ENCODE peak calls at places on chromosomes 16 and 17, in seven cellular contexts. Y is heart left ventricle, D is sigmoid colon, Z is mammary epithelial cell, W is gastrocnemius medialis, F is A549, K is right atrium auricular region. O is an unnamed sample.

GRCh38 chr16:2482181-2483107 is 7.5 kb downstream of the TBC1D24 start:
- DNase-seq in Y (peak; percentile 69), D (peak; percentile 93), Z (peak; percentile 43), W (peak; percentile 53), F (no peak), K (peak; percentile 69), O (peak; percentile 55)

GRCh38 chr17:20315321-20315720 is 152.0 kb downstream of the LGALS9B start:
- DNase-seq in Y (no peak), D (no peak), Z (no peak), W (no peak), F (no peak), K (no peak), O (no peak)

GRCh38 chr16:49548571-49548970 is 175.0 kb downstream of the C16orf78 start:
- DNase-seq in Y (no peak), D (no peak), Z (no peak), W (no peak), F (no peak), K (no peak), O (no peak)

GRCh38 chr17:2689411-2690164 is 22.0 kb downstream of the CLUH start:
- DNase-seq in Y (peak; percentile 59), D (peak; percentile 64), Z (no peak), W (no peak), F (no peak), K (peak; percentile 59), O (no peak)

GRCh38 chr16:77041468-77041867 is 149.5 kb upstream of the MON1B start:
- DNase-seq in Y (no peak), D (no peak), Z (no peak), W (no peak), F (no peak), K (no peak), O (no peak)

GRCh38 chr16:48609453-48610023 is 442 bp downstream of the N4BP1 start:
- DNase-seq in Y (peak; percentile 87), D (peak; percentile 82), Z (peak; percentile 50), W (peak; percentile 35), F (peak; percentile 47), K (no peak), O (peak; percentile 41)

GRCh38 chr16:16029431-16030011 is 80.1 kb downstream of the ABCC1 start:
- DNase-seq in Y (no peak), D (no peak), Z (no peak), W (no peak), F (no peak), K (no peak), O (no peak)

GRCh38 chr16:440627-441026 is 15.2 kb downstream of the RAB11FIP3 start:
- DNase-seq in Y (no peak), D (no peak), Z (no peak), W (peak; percentile 26), F (no peak), K (no peak), O (no peak)

GRCh38 chr16:49649013-49649785 is 206.7 kb downstream of the ZNF423 start:
- DNase-seq in Y (no peak), D (no peak), Z (no peak), W (no peak), F (no peak), K (peak; percentile 73), O (no peak)

GRCh38 chr16:6428861-6429260 is 903.8 kb upstream of the RBFOX1 start:
- DNase-seq in Y (no peak), D (no peak), Z (no peak), W (no peak), F (no peak), K (no peak), O (no peak)

GRCh38 chr16:81624718-81625543 is 154.2 kb upstream of the PLCG2 start:
- DNase-seq in Y (peak; percentile 61), D (no peak), Z (peak; percentile 86), W (no peak), F (no peak), K (no peak), O (no peak)

GRCh38 chr16:799948-800833 is at the start of gene GNG13:
- DNase-seq in Y (peak; percentile 54), D (no peak), Z (no peak), W (no peak), F (no peak), K (no peak), O (no peak)

GRCh38 chr16:50858877-50859627 is 117.2 kb downstream of the CYLD start:
- DNase-seq in Y (no peak), D (no peak), Z (no peak), W (no peak), F (no peak), K (no peak), O (no peak)

GRCh38 chr17:65531508-65532431 is 29.7 kb downstream of the AXIN2 start:
- DNase-seq in Y (peak; percentile 66), D (peak; percentile 88), Z (no peak), W (no peak), F (no peak), K (peak; percentile 83), O (peak; percentile 51)

GRCh38 chr16:57637020-57637419 is 8.6 kb downstream of the ADGRG1 start:
- DNase-seq in Y (no peak), D (no peak), Z (no peak), W (no peak), F (no peak), K (peak; percentile 71), O (peak; percentile 42)
- H3K4me1 ChIP-seq in Y (peaks cover 85% of the 10 kb centered on the region), D (no peaks in the 10 kb centered on the region), Z (peaks cover 74% of the 10 kb centered on the region), W (no peaks in the 10 kb centered on the region), F (peaks cover 54% of the 10 kb centered on the region), K (peaks cover 70% of the 10 kb centered on the region), O (peaks cover 36% of the 10 kb centered on the region)

GRCh38 chr17:47895856-47896671 is at the start of gene SP2:
- DNase-seq in Y (peak; percentile 99), D (peak; percentile 100), Z (peak; percentile 100), W (peak; percentile 100), F (peak; percentile 100), K (peak; percentile 100), O (peak; percentile 100)
- TF ChIP-seq CTCF in Y (peak; percentile 33), D (no peak), Z (no peak), W (peak; percentile 59), F (no peak), K (no peak), O (peak; percentile 76)

GRCh38 chr16:22195445-22195694 is 10.7 kb upstream of the EEF2K start:
- DNase-seq in Y (no peak), D (no peak), Z (no peak), W (no peak), F (no peak), K (no peak), O (no peak)
- H3K4me3 ChIP-seq in Y (peak overlapping the region; percentile 71), D (peak overlapping the region; percentile 53), Z (no peak overlapping the region), W (no peak overlapping the region), F (no peak overlapping the region), K (no peak overlapping the region), O (peak overlapping the region; percentile 57)

GRCh38 chr16:23506606-23506994 is 3.7 kb downstream of the GGA2 start:
- DNase-seq in Y (no peak), D (no peak), Z (no peak), W (no peak), F (no peak), K (no peak), O (no peak)

GRCh38 chr16:23505942-23506605 is 4.2 kb downstream of the GGA2 start:
- DNase-seq in Y (no peak), D (no peak), Z (no peak), W (no peak), F (no peak), K (no peak), O (no peak)

GRCh38 chr16:23504453-23505179 is 5.7 kb downstream of the GGA2 start:
- DNase-seq in Y (peak; percentile 73), D (peak; percentile 76), Z (peak; percentile 96), W (peak; percentile 74), F (peak; percentile 71), K (peak; percentile 88), O (peak; percentile 65)

GRCh38 chr16:23504076-23504452 is 6.2 kb downstream of the GGA2 start:
- DNase-seq in Y (no peak), D (no peak), Z (peak; percentile 91), W (peak; percentile 48), F (no peak), K (peak; percentile 79), O (peak; percentile 54)

GRCh38 chr16:23505180-23505665 is 5.1 kb downstream of the GGA2 start:
- DNase-seq in Y (no peak), D (no peak), Z (no peak), W (no peak), F (no peak), K (no peak), O (no peak)
- H3K4me1 ChIP-seq in Y (peaks cover 52% of the 10 kb centered on the region), D (peaks cover 44% of the 10 kb centered on the region), Z (peaks cover 39% of the 10 kb centered on the region), W (peaks cover 46% of the 10 kb centered on the region), F (peaks cover 33% of the 10 kb centered on the region), K (peaks cover 66% of the 10 kb centered on the region), O (peaks cover 42% of the 10 kb centered on the region)

GRCh38 chr16:85396879-85397871 is 215.9 kb upstream of the GSE1 start:
- DNase-seq in Y (peak; percentile 60), D (peak; percentile 65), Z (no peak), W (no peak), F (peak; percentile 28), K (no peak), O (peak; percentile 64)
- TF ChIP-seq CTCF in Y (no peak), D (no peak), Z (peak; percentile 19), W (no peak), F (no peak), K (no peak), O (no peak)

GRCh38 chr17:82029391-82029790 is 2.1 kb upstream of the RAC3 start:
- DNase-seq in Y (no peak), D (no peak), Z (no peak), W (no peak), F (no peak), K (no peak), O (no peak)

GRCh38 chr17:82030470-82031302 is 792 bp upstream of the RAC3 start:
- DNase-seq in Y (peak; percentile 94), D (peak; percentile 93), Z (peak; percentile 58), W (peak; percentile 68), F (peak; percentile 93), K (peak; percentile 78), O (peak; percentile 68)

GRCh38 chr17:82028966-82029365 is 2.5 kb upstream of the RAC3 start:
- DNase-seq in Y (no peak), D (no peak), Z (no peak), W (no peak), F (no peak), K (no peak), O (no peak)

GRCh38 chr17:82031303-82031884 is at the start of gene RAC3:
- DNase-seq in Y (no peak), D (no peak), Z (no peak), W (no peak), F (no peak), K (no peak), O (no peak)

DNA sequence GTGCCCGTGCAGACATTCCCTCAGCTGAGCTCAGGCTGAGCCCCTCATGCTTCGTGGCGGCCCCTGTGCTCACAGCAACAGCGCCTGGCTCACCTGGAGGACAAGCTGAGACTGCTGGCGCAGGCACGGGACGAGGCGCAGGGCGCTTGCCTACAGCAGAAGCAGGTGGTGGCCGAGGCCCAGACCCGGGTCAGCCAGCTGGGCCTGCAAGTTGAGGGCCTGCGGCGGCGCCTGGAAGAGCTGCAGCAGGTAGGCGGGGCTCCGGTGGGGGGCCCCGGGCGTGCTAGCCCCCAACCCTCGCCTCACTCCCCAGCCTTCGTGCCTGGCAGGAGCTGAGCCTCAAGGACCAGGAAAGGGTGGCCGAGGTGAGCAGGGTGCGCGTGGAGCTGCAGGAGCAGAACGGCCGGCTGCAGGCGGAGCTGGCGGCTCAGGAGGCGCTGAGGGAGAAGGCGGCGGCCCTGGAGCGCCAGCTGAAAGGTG is 1.4 kb upstream of the RAC3 start:
- DNase-seq in Y (no peak), D (no peak), Z (no peak), W (no peak), F (no peak), K (no peak), O (no peak)
- H3K4me3 ChIP-seq in Y (peak overlapping the region; percentile 62), D (peak overlapping the region; percentile 50), Z (no peak overlapping the region), W (no peak overlapping the region), F (no peak overlapping the region), K (no peak overlapping the region), O (no peak overlapping the region)